ENCODE peak calls at places on chromosomes 1 and 21, in four cellular contexts. H is cardiac fibroblast, K is foreskin fibroblast, A is fibroblast of mammary gland. P is an unnamed sample.

GRCh38 chr1:179926494-179927205 is 28.0 kb upstream of the CEP350 start:
- DNase-seq in H (peak; percentile 67), A (peak; percentile 88), K (peak; percentile 72), P (peak; percentile 13)

GRCh38 chr21:15000076-15000475 is 64.7 kb downstream of the NRIP1 start:
- DNase-seq in K (no peak), H (peak; percentile 30), A (peak; percentile 52), P (peak; percentile 81)

GRCh38 chr1:32398401-32398800 is 4.2 kb upstream of the BSDC1 start:
- DNase-seq in A (peak; percentile 7), H (no peak), K (peak; percentile 30), P (peak; percentile 6)

GRCh38 chr1:198909973-198910372 is 271.1 kb downstream of the PTPRC start:
- DNase-seq in A (peak; percentile 50), K (no peak), H (peak; percentile 63), P (peak; percentile 70)

GRCh38 chr1:41889506-41890414 is 29.0 kb downstream of the HIVEP3 start:
- DNase-seq in A (no peak), H (no peak), K (no peak), P (no peak)

GRCh38 chr1:116330846-116331245 is 42.2 kb upstream of the ATP1A1 start:
- DNase-seq in H (no peak), K (no peak), A (no peak), P (no peak)

GRCh38 chr1:151062738-151063371 is 2.7 kb downstream of the MLLT11 start:
- DNase-seq in K (peak; percentile 75), H (peak; percentile 71), A (peak; percentile 92), P (peak; percentile 80)

GRCh38 chr1:44405041-44405803 is at the start of gene RNF220:
- DNase-seq in K (peak; percentile 53), H (peak; percentile 76), A (peak; percentile 49), P (peak; percentile 71)

GRCh38 chr1:46210561-46210960 is 7.4 kb downstream of the LURAP1 start:
- DNase-seq in H (no peak), K (no peak), A (no peak), P (no peak)

GRCh38 chr1:28801461-28801860 is 10.5 kb upstream of the OPRD1 start:
- DNase-seq in K (no peak), A (no peak), H (no peak), P (no peak)

GRCh38 chr1:159964144-159964543 is 10.1 kb upstream of the SLAMF9 start:
- DNase-seq in K (no peak), A (no peak), H (no peak), P (no peak)

GRCh38 chr1:58855351-58856165 is 71.7 kb upstream of the JUN start:
- DNase-seq in A (no peak), K (no peak), H (peak; percentile 84), P (peak; percentile 78)

GRCh38 chr21:35351434-35351833 is 302.3 kb upstream of the RUNX1 start:
- DNase-seq in A (no peak), H (no peak), K (no peak), P (no peak)

GRCh38 chr1:210731193-210731592 is 402.5 kb downstream of the HHAT start:
- DNase-seq in K (no peak), A (no peak), H (no peak), P (no peak)

GRCh38 chr1:31736675-31737074 is 27.5 kb downstream of the ADGRB2 start:
- DNase-seq in A (no peak), K (no peak), H (no peak), P (no peak)

GRCh38 chr1:79749607-79750006 is 743.1 kb upstream of the ADGRL4 start:
- DNase-seq in K (no peak), H (no peak), A (no peak), P (no peak)

GRCh38 chr1:11330411-11330810 is 57.4 kb downstream of the UBIAD1 start:
- DNase-seq in A (no peak), H (no peak), K (no peak), P (no peak)

GRCh38 chr1:43824795-43825194 is 108.8 kb upstream of the ARTN start:
- DNase-seq in K (no peak), A (no peak), H (no peak), P (no peak)

GRCh38 chr1:147567594-147568381 is 26.5 kb downstream of the BCL9 start:
- DNase-seq in A (no peak), H (no peak), K (no peak), P (no peak)

GRCh38 chr21:41210405-41211040 is 42.6 kb downstream of the BACE2 start:
- DNase-seq in A (peak; percentile 28), H (peak; percentile 32), K (no peak), P (no peak)

GRCh38 chr1:232317336-232317735 is 312.6 kb downstream of the SIPA1L2 start:
- DNase-seq in K (no peak), H (no peak), A (no peak), P (no peak)

GRCh38 chr1:55140137-55140536 is 75.0 kb downstream of the USP24 start:
- DNase-seq in A (no peak), K (no peak), H (no peak), P (no peak)

GRCh38 chr1:10283318-10283984 is 73.1 kb downstream of the KIF1B start:
- DNase-seq in H (no peak), K (no peak), A (no peak), P (no peak)

GRCh38 chr1:91020486-91020885 is 1.3 kb downstream of the ZNF644 start:
- DNase-seq in A (peak; percentile 14), H (peak; percentile 7), K (no peak), P (no peak)

GRCh38 chr1:11967028-11967547 is 13.2 kb upstream of the MFN2 start:
- DNase-seq in H (peak; percentile 57), K (no peak), A (peak; percentile 39), P (peak; percentile 27)

GRCh38 chr1:211621471-211622198 is 42.7 kb upstream of the SLC30A1 start:
- DNase-seq in K (no peak), A (peak; percentile 17), H (peak; percentile 59), P (no peak)

GRCh38 chr1:248277876-248278275 is at the start of gene OR2T33:
- DNase-seq in K (no peak), A (no peak), H (no peak), P (no peak)

GRCh38 chr1:173205146-173206051 is 1.7 kb downstream of the TNFSF4 start:
- DNase-seq in A (peak; percentile 91), H (peak; percentile 80), K (peak; percentile 82), P (peak; percentile 55)

GRCh38 chr1:151164732-151165280 is 896 bp downstream of the LYSMD1 start:
- DNase-seq in H (peak; percentile 49), K (peak; percentile 16), A (peak; percentile 21), P (no peak)

GRCh38 chr1:113830039-113830438 is 17.8 kb upstream of the RSBN1 start:
- DNase-seq in K (peak; percentile 25), H (no peak), A (no peak), P (peak; percentile 42)

GRCh38 chr1:91712981-91713841 is 172.7 kb downstream of the TGFBR3 start:
- DNase-seq in H (peak; percentile 81), A (peak; percentile 87), K (peak; percentile 57), P (peak; percentile 19)

GRCh38 chr1:209601809-209602657 is 18.5 kb downstream of the CAMK1G start:
- DNase-seq in H (peak; percentile 76), A (peak; percentile 56), K (peak; percentile 37), P (peak; percentile 52)

GRCh38 chr1:93253471-93253870 is 72.9 kb downstream of the CCDC18 start:
- DNase-seq in A (no peak), H (peak; percentile 16), K (no peak), P (no peak)

GRCh38 chr1:18955442-18956188 is 861 bp downstream of the IFFO2 start:
- DNase-seq in K (no peak), A (peak; percentile 26), H (peak; percentile 52), P (no peak)
- TF ChIP-seq CTCF in K (no peak), A (no peak), H (no peak), P (no peak)

DNA sequence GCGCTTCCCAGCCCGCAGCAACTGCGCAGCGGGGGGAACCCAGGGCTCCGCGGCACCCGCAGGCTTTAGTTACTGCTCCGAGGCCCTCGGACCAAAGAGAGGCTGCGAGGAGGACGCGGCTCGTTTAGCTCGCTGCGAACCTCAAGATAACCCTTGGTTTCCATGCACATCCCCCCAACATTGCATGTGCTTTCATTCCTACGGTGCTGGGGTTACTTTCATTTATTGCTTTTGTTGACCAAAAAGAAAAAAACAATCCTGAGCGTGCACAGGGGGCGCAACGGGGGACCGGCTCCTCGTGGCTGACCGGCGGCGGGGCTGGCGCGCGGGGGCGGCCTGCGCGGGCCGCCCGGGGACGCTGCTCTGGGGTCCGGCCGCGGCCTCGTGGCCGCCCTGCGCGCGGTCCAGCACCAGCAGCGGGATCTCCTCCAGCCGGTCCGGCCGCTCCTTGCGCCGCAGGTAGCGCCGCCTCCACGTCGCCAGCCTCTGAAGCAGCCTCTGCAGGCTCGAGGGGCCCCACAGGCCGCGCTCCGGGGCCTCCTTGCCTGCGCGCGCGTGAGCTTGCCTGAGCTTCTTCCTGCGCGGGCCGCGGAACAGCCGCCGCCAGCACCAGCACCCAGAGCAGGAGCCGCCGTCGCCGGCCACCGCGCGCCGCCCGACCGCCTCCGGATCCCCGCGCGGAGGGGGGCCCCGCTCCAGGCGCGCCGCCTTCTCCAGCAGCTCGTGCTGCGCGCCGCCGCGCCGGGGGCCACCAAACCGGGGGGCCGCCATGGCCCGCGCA is 77.4 kb downstream of the DESI2 start:
- DNase-seq in A (peak; percentile 46), H (peak; percentile 58), K (peak; percentile 47), P (peak; percentile 49)
- H3K4me3 ChIP-seq in A (peak overlapping the region; percentile 52), H (peak overlapping the region; percentile 54), K (peak overlapping the region; percentile 61), P (peak overlapping the region; percentile 41)

DNA sequence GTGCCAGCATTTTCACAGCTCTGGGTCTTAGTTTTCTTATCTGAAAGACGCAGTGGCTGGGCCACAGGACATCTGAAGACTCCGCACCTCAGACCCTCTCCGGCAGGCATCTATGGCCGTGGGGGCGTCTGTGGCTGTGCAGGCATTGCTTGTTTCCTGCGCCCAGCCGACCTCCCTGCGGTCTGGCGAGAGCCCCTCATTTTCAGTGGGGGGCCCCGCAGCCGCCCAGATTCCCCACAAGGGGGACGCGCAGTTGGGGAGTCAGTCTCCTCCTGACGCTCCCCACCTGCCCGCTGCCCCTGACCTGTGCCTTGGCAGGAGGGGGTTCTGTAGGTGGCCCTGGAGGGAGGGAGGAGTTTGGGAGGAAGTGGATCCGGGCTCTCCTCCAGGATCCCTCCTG is 3.5 kb upstream of the TFF1 start:
- DNase-seq in H (no peak), A (no peak), K (no peak), P (no peak)
- TF ChIP-seq CTCF in H (no peak), A (no peak), K (no peak), P (no peak)

GRCh38 chr21:38899277-38899947 is 93.7 kb downstream of the ETS2 start:
- DNase-seq in H (no peak), K (no peak), A (no peak), P (no peak)

GRCh38 chr21:38897532-38898421 is 92.0 kb downstream of the ETS2 start:
- DNase-seq in A (no peak), H (no peak), K (no peak), P (no peak)

GRCh38 chr21:38900499-38900898 is 94.8 kb downstream of the ETS2 start:
- DNase-seq in A (no peak), K (no peak), H (no peak), P (no peak)

GRCh38 chr21:38894899-38895298 is 89.2 kb downstream of the ETS2 start:
- DNase-seq in A (no peak), K (no peak), H (no peak), P (no peak)

DNA sequence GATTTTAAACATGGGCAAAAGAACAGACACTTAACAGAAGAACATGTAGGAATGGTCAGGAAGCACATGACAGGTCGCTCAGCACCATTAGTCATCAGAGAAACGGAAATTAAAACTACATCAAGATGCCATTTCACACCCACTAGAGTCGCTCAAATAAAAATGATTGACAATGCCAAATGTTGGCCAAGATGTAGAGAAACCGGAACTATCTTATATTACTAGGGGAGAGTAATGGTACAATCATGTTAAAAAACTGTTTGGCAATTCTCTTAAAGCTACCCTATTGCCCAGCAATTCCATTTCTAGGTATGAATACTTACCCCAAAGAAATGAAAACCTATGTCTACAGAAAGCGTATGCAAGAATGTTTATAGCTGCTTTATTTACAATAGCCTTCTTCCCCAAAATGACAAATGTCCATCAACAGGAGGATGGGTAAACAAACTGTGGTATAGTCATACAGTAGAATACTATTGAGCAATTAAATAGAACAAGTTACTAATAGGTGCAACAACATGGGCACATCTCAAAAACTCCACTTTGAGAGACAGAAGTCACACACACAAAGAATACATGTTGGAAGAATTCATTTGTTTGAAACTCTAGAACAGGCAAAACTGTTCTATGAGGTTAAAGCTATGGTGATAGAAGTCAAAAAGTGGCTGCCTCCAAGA is 92.8 kb downstream of the ETS2 start:
- DNase-seq in A (no peak), H (no peak), K (no peak), P (no peak)
- H3K4me3 ChIP-seq in A (no peak overlapping the region), H (no peak overlapping the region), K (no peak overlapping the region), P (no peak overlapping the region)

P was measured in astrocyte of the spinal cord.